ENCODE peak calls at places on chromosomes 7 and 10, in five cellular contexts. R is ovary, J is thoracic aorta, G is adrenal gland, X is fibroblast of lung. P is an unnamed sample.
A peak's percentile ranks its signal among the peaks of the same experiment; 100 is the strongest.

GRCh38 chr10:119386666-119387065 is 155.9 kb downstream of the RGS10 start:
- DNase-seq in R (no peak), J (no peak), G (no peak), X (no peak), P (no peak)

GRCh38 chr7:81299272-81299671 is 380.4 kb upstream of the SEMA3C start:
- DNase-seq in R (no peak), J (no peak), G (no peak), X (peak; percentile 98), P (no peak)

GRCh38 chr10:60910543-60910942 is 33.4 kb downstream of the RHOBTB1 start:
- DNase-seq in R (peak; percentile 51), J (no peak), G (no peak), X (no peak), P (no peak)

GRCh38 chr7:21370283-21370982 is 57.5 kb upstream of the SP4 start:
- DNase-seq in R (no peak), J (no peak), G (no peak), X (no peak), P (no peak)

GRCh38 chr10:122649903-122650302 is 49.7 kb downstream of the C10orf120 start:
- DNase-seq in R (no peak), J (no peak), G (no peak), X (no peak), P (no peak)

GRCh38 chr10:112738586-112739218 is 211.3 kb upstream of the TCF7L2 start:
- DNase-seq in R (no peak), J (no peak), G (no peak), X (peak; percentile 10), P (no peak)

GRCh38 chr10:83680470-83680891 is 458.8 kb upstream of the GHITM start:
- DNase-seq in R (no peak), J (no peak), G (no peak), X (no peak), P (no peak)

GRCh38 chr7:55556031-55556430 is 16.3 kb downstream of the VOPP1 start:
- DNase-seq in R (no peak), J (no peak), G (no peak), X (no peak), P (no peak)

GRCh38 chr7:29202651-29203069 is 8.1 kb downstream of the CHN2 start:
- DNase-seq in R (no peak), J (no peak), G (no peak), X (no peak), P (no peak)

GRCh38 chr10:17053513-17053912 is 76.1 kb downstream of the CUBN start:
- DNase-seq in R (no peak), J (no peak), G (no peak), X (no peak), P (no peak)

GRCh38 chr10:110947061-110947595 is 27.7 kb downstream of the SHOC2 start:
- DNase-seq in R (no peak), J (no peak), G (no peak), X (peak; percentile 62), P (no peak)

GRCh38 chr10:37780536-37780935 is 76.9 kb downstream of the ZNF248 start:
- DNase-seq in R (no peak), J (no peak), G (no peak), X (no peak), P (no peak)

GRCh38 chr7:4840097-4840501 is 21.7 kb downstream of the PAPOLB start:
- DNase-seq in R (no peak), J (no peak), G (no peak), X (no peak), P (no peak)

GRCh38 chr7:54541941-54542618 is at the start of gene VSTM2A:
- DNase-seq in R (peak; percentile 18), J (no peak), G (no peak), X (peak; percentile 3), P (no peak)

GRCh38 chr7:77570330-77571011 is 33.4 kb downstream of the PTPN12 start:
- DNase-seq in R (no peak), J (no peak), G (no peak), X (peak; percentile 87), P (no peak)

GRCh38 chr7:144018065-144018464 is 17.9 kb downstream of the OR6B1 start:
- DNase-seq in R (no peak), J (no peak), G (no peak), X (no peak), P (no peak)

GRCh38 chr7:36300696-36301350 is 88.8 kb upstream of the ANLN start:
- DNase-seq in R (no peak), J (no peak), G (no peak), X (no peak), P (no peak)

GRCh38 chr7:96017877-96018276 is 245.5 kb downstream of the DYNC1I1 start:
- DNase-seq in R (no peak), J (no peak), G (no peak), X (no peak), P (no peak)

GRCh38 chr10:88082806-88083596 is 219.6 kb downstream of the PTEN start:
- DNase-seq in R (no peak), J (no peak), G (no peak), X (no peak), P (no peak)
- TF ChIP-seq CTCF in R (no peak), J (no peak), G (no peak), X (no peak), P (no peak)

DNA sequence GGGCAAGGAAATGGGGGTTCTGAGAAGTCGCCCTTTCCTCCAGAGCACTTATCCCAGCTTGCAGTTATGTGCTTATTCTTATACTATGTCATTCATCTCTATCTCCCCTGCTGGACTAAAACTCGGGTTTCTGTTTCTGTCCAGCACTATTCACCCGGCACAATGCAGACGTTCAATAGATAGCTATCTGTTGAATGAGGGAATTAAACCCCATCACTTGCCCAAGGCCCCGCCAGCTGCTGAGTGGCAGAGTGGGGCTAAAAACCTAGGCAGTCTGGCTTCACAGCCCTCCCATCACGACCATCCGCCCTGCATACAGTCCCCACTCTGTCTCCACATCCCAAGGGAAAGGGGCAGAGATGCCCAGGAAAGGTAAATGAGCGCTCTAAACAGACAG is 5.4 kb downstream of the SLIT1 start:
- DNase-seq in R (no peak), J (no peak), G (no peak), X (no peak), P (no peak)
- H3K27ac ChIP-seq in R (no peak overlapping the region), J (no peak overlapping the region), G (no peak overlapping the region), X (no peak overlapping the region), P (no peak overlapping the region)

GRCh38 chr10:133453516-133454203 is at the start of gene SCART1:
- DNase-seq in R (no peak), J (no peak), G (no peak), X (no peak), P (no peak)
- H3K4me3 ChIP-seq in R (no peak within 1 kb of the TSS), J (no peak within 1 kb of the TSS), G (no peak within 1 kb of the TSS), X (no peak within 1 kb of the TSS), P (no peak within 1 kb of the TSS)

GRCh38 chr7:22853674-22854157 is 31.1 kb upstream of the TOMM7 start:
- DNase-seq in R (no peak), J (peak; percentile 11), G (no peak), X (no peak), P (no peak)
- TF ChIP-seq CTCF in R (no peak), J (peak; percentile 89), G (peak; percentile 33), X (peak; percentile 29), P (no peak)

DNA sequence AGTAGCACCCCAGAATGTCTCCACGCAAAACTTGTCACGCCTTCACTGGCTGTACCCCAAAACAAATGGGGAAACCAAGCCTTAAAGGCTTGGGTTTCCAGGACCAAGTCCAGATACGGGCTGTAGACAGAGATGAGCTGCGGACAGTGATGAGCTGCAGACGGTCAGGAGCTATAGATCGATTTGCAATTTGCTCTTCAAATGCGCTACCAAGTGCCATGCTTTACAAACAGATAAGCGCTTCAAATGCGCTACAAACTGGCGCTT is 658 bp upstream of the SGCE start:
- DNase-seq in R (no peak), J (no peak), G (no peak), X (no peak), P (no peak)
- H3K27ac ChIP-seq in R (peak overlapping the region; percentile 24), J (peak overlapping the region; percentile 47), G (no peak overlapping the region), X (no peak overlapping the region), P (no peak overlapping the region)

GRCh38 chr10:89252225-89252585 is 630 bp upstream of the LIPA start:
- DNase-seq in R (no peak), J (no peak), G (no peak), X (no peak), P (no peak)
- H3K4me3 ChIP-seq in R (peak overlapping the region; percentile 90), J (peak overlapping the region; percentile 94), G (no peak overlapping the region), X (no peak overlapping the region), P (peak overlapping the region; percentile 95)

GRCh38 chr7:74253975-74254857 is at the start of gene RFC2:
- DNase-seq in R (peak; percentile 99), J (peak; percentile 83), G (peak; percentile 98), X (peak; percentile 95), P (peak; percentile 97)
- TF ChIP-seq CTCF in R (peak; percentile 87), J (peak; percentile 56), G (peak; percentile 6), X (no peak), P (peak; percentile 60)

GRCh38 chr10:75402486-75403143 is 1.1 kb upstream of the ZNF503 start:
- DNase-seq in R (peak; percentile 70), J (no peak), G (peak; percentile 65), X (no peak), P (peak; percentile 35)

GRCh38 chr10:75400163-75400768 is 1.3 kb downstream of the ZNF503 start:
- DNase-seq in R (peak; percentile 75), J (no peak), G (no peak), X (peak; percentile 36), P (no peak)

GRCh38 chr10:75401569-75402485 is at the start of gene ZNF503:
- DNase-seq in R (peak; percentile 97), J (peak; percentile 91), G (peak; percentile 96), X (peak; percentile 99), P (peak; percentile 97)

GRCh38 chr10:75399461-75400162 is 2.0 kb downstream of the ZNF503 start:
- DNase-seq in R (peak; percentile 86), J (no peak), G (peak; percentile 81), X (peak; percentile 69), P (peak; percentile 88)

DNA sequence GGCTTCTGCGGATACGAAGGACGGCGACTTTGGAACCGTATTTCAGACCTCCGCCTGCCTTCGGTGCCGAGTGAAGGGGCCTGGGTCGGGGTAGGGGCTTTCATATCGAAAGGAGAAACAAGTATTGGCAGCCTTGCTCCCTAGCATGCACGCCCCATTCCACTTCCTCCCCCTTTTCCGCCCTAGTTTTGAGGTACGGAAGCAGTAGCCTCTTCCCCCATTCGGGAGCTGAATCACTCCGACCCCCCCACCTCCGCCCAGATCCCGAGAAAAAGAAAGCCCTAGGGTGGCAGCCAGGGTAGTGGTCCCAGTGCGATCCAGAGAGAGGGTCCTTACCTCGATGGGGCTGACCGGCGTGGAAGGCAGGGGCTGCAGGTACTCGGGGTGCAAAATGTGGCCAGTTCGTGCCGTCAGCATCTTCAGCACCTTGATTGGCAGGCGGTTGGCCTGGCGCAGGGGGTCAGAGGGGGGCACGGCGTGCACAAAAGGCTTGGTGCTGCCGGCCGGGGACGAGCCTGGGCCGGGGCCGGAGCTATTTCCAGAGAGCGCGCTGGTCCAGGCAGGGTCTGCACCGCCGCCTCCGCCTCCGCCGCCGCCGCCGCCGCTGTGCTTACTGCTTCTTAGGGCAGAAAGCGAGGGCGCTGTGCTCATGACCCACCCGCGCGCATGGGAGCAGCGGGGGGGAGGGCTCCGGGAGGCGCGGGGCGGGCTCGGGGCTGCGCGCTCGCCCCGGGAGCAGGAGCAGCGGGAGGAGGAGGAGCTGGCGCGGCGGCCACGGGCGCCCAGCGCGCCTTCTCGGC is 595 bp downstream of the ZNF503 start:
- DNase-seq in R (peak; percentile 77), J (no peak), G (peak; percentile 69), X (peak; percentile 73), P (peak; percentile 74)
- H3K27ac ChIP-seq in R (peak overlapping the region; percentile 98), J (peak overlapping the region; percentile 99), G (peak overlapping the region; percentile 92), X (peak overlapping the region; percentile 95), P (peak overlapping the region; percentile 97)

GRCh38 chr7:129646369-129647021 is 35.0 kb downstream of the NRF1 start:
- DNase-seq in R (no peak), J (no peak), G (no peak), X (no peak), P (no peak)
- H3K4me3 ChIP-seq in R (no peak overlapping the region), J (no peak overlapping the region), G (no peak overlapping the region), X (no peak overlapping the region), P (peak overlapping the region; percentile 31)

GRCh38 chr10:77168161-77168560 is 469.4 kb downstream of the KCNMA1 start:
- DNase-seq in R (no peak), J (no peak), G (no peak), X (no peak), P (no peak)
- TF ChIP-seq CTCF in R (no peak), J (no peak), G (no peak), X (no peak), P (no peak)

P was measured in left ventricle myocardium inferior.